ENCODE peak calls at places on chromosome 9, in eight cellular contexts. B is ovary; C is colonic mucosa; G is CD8-positive, alpha-beta T cell; N is GM12878; K is A549; M is hepatocyte; F is tibial artery. O is an unnamed sample.

GRCh38 chr9:96655198-96655851 is at the start of gene PRXL2C:
- DNase-seq in K (peak; percentile 77), M (peak; percentile 92), B (peak; percentile 82), F (peak; percentile 90), N (no peak), C (peak; percentile 89), G (peak; percentile 83), O (peak; percentile 90)

GRCh38 chr9:130024597-130024994 is 18.4 kb downstream of the FNBP1 start:
- DNase-seq in K (peak; percentile 55), C (no peak), B (no peak), N (no peak), M (no peak), G (no peak), F (no peak), O (no peak)

GRCh38 chr9:89850633-89851325 is 246.0 kb downstream of the GADD45G start:
- DNase-seq in C (peak; percentile 60), F (peak; percentile 64), N (no peak), K (no peak), G (no peak), M (peak; percentile 46), B (no peak), O (no peak)

GRCh38 chr9:110767559-110768063 is 99.0 kb downstream of the MUSK start:
- DNase-seq in C (no peak), G (no peak), F (peak; percentile 78), B (peak; percentile 72), M (no peak), N (no peak), K (no peak), O (no peak)

GRCh38 chr9:128169492-128169891 is 9.4 kb downstream of the BBLN start:
- DNase-seq in K (no peak), B (no peak), M (no peak), G (no peak), C (no peak), F (no peak), N (no peak), O (no peak)

GRCh38 chr9:96508227-96508940 is 58.4 kb downstream of the HABP4 start:
- DNase-seq in C (no peak), M (no peak), B (no peak), K (no peak), F (no peak), N (no peak), G (no peak), O (no peak)

GRCh38 chr9:129697111-129697955 is 31.9 kb downstream of the PRRX2 start:
- DNase-seq in M (peak; percentile 87), B (peak; percentile 35), N (no peak), C (peak; percentile 43), G (no peak), K (peak; percentile 44), F (peak; percentile 79), O (peak; percentile 41)

GRCh38 chr9:101977614-101978210 is 239.3 kb upstream of the GRIN3A start:
- DNase-seq in M (peak; percentile 32), G (no peak), B (no peak), C (no peak), K (peak; percentile 20), N (no peak), F (no peak), O (no peak)

GRCh38 chr9:16679327-16679821 is 191.1 kb downstream of the BNC2 start:
- DNase-seq in G (no peak), N (no peak), K (no peak), C (no peak), F (no peak), M (no peak), B (no peak), O (no peak)

GRCh38 chr9:16344343-16344742 is 526.1 kb downstream of the BNC2 start:
- DNase-seq in B (peak; percentile 55), G (no peak), N (no peak), K (peak; percentile 84), F (peak; percentile 45), C (no peak), M (peak; percentile 33), O (no peak)

GRCh38 chr9:136525841-136526499 is 19.9 kb downstream of the NOTCH1 start:
- DNase-seq in M (no peak), K (peak; percentile 47), G (no peak), C (peak; percentile 64), N (no peak), F (peak; percentile 38), B (no peak), O (peak; percentile 55)

GRCh38 chr9:83691492-83691891 is 16.3 kb downstream of the UBQLN1 start:
- DNase-seq in F (no peak), M (no peak), G (no peak), N (no peak), K (no peak), C (no peak), B (no peak), O (no peak)

GRCh38 chr9:93197670-93198069 is 13.7 kb downstream of the WNK2 start:
- DNase-seq in N (no peak), B (no peak), G (no peak), M (no peak), F (no peak), C (no peak), K (no peak), O (no peak)

GRCh38 chr9:107249665-107250285 is 33.3 kb upstream of the RAD23B start:
- DNase-seq in G (no peak), B (no peak), F (no peak), C (no peak), K (no peak), N (no peak), M (no peak), O (no peak)

GRCh38 chr9:82367016-82367415 is 378.4 kb downstream of the SPATA31D1 start:
- DNase-seq in B (no peak), K (no peak), M (no peak), C (no peak), N (no peak), G (no peak), F (no peak), O (no peak)

GRCh38 chr9:116998305-116998704 is 311.2 kb downstream of the TRIM32 start:
- DNase-seq in M (peak; percentile 64), C (no peak), F (no peak), B (no peak), G (no peak), K (no peak), N (no peak), O (no peak)

GRCh38 chr9:114413909-114414308 is 26.1 kb upstream of the AKNA start:
- DNase-seq in M (no peak), N (no peak), G (no peak), B (peak; percentile 50), F (no peak), C (no peak), K (no peak), O (no peak)

DNA sequence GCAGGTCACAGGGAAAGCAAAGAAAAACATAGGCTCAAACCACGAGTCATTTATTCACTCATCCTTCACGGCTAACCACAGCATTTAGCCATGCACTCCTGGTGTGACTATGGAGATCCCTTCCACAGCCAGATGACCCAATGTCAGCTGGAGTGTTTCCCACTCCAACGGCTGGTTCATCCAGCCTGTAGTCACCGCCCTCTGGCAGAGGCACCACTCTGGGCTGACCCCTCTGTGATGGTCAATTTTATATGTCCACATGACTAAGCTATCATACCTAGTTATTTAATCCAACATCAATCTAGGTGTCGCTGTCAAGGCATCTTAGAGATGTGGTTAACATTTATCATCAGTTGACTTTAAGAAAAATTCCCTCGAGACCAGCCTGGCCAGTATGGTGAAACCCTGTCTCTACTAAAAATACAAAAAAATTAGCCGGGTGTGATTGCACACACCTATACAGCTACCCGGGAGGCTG is 9.5 kb upstream of the PHF19 start:
- DNase-seq in C (no peak), K (no peak), G (no peak), F (peak; percentile 74), M (no peak), N (no peak), B (no peak), O (no peak)
- TF ChIP-seq CTCF in C (no peak), K (no peak), G (no peak), F (no peak), M (no peak), N (no peak), B (no peak), O (no peak)

DNA sequence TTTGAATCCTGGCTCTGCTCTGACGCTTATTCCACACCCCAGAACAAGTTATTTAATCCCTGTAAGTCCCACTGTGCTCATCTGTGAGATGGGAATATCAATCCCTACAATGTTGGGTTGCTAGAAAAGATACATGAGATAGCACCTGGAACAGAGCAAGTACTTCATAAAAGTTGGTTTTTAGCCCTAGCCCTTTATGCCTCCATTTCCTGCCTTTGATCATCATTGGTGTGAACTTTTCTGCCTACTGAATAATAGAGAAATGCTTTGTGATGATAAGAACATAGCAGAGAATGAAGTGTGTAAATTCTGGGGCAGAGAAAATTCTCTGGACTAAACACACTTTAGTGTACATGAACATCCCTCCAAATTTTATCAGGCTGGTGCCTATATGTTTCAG is 90.3 kb upstream of the RANBP6 start:
- DNase-seq in C (no peak), N (no peak), B (no peak), M (no peak), F (no peak), K (no peak), G (no peak), O (no peak)
- H3K4me1 ChIP-seq in C (no peaks in the 10 kb centered on the region), N (no peaks in the 10 kb centered on the region), B (peaks cover 4% of the 10 kb centered on the region), M (no peaks in the 10 kb centered on the region), F (no peaks in the 10 kb centered on the region), K (peaks cover 12% of the 10 kb centered on the region), G (peaks cover 14% of the 10 kb centered on the region), O (no peaks in the 10 kb centered on the region)

GRCh38 chr9:4297795-4298254 is 2.0 kb downstream of the GLIS3 start:
- DNase-seq in C (peak; percentile 66), B (peak; percentile 77), G (peak; percentile 55), N (no peak), M (peak; percentile 85), F (peak; percentile 75), K (peak; percentile 86), O (peak; percentile 61)

GRCh38 chr9:4299006-4299795 is 667 bp downstream of the GLIS3 start:
- DNase-seq in B (peak; percentile 51), N (no peak), F (peak; percentile 32), G (peak; percentile 19), C (peak; percentile 51), M (peak; percentile 67), K (peak; percentile 52), O (peak; percentile 79)

GRCh38 chr9:4296217-4296616 is 3.7 kb downstream of the GLIS3 start:
- DNase-seq in G (no peak), M (no peak), C (no peak), K (peak; percentile 49), N (no peak), B (no peak), F (no peak), O (no peak)

GRCh38 chr9:4297151-4297794 is 2.6 kb downstream of the GLIS3 start:
- DNase-seq in F (peak; percentile 89), C (peak; percentile 85), B (peak; percentile 80), M (peak; percentile 88), K (peak; percentile 92), G (peak; percentile 31), N (no peak), O (peak; percentile 84)

GRCh38 chr9:4298255-4299005 is 1.4 kb downstream of the GLIS3 start:
- DNase-seq in F (peak; percentile 47), N (no peak), M (peak; percentile 63), C (peak; percentile 70), B (peak; percentile 44), G (peak; percentile 30), K (peak; percentile 66), O (peak; percentile 72)
- TF ChIP-seq CTCF in F (no peak), N (no peak), M (no peak), C (no peak), B (no peak), G (no peak), K (no peak), O (no peak)

DNA sequence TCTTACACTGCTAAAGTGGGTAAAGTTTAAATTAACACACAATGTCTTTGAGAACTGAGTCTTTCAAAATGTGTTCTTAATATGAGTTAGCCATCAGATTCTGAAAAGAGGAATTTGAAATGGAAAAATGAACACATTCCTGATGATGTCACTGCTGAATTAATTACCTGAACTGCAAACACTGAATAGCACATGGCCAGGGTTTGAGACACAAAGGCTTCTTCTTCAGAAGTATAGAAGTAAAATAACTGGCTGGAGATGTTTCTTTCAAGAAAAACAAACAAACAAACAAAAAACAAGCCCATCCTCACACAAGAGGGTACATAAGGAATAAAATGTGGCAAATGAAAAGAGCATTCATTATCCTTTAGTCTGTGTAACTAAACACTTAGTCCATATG is 7.1 kb downstream of the GLIS3 start:
- DNase-seq in F (no peak), M (no peak), C (no peak), G (no peak), K (peak; percentile 65), B (no peak), N (no peak), O (no peak)
- H3K4me1 ChIP-seq in F (peaks cover 16% of the 10 kb centered on the region), M (peaks cover 16% of the 10 kb centered on the region), C (peaks cover 8% of the 10 kb centered on the region), G (peaks cover 7% of the 10 kb centered on the region), K (peaks cover 87% of the 10 kb centered on the region), B (peaks cover 5% of the 10 kb centered on the region), N (peaks cover 3% of the 10 kb centered on the region), O (peaks cover 29% of the 10 kb centered on the region)